ENCODE peak calls at places on chromosomes 6 and 20, in nine cellular contexts. L is neuronal stem cell; G is suprapubic skin; K is CD8-positive, alpha-beta T cell; J is left ventricle myocardium inferior; F is ovary; A is endothelial cell of umbilical vein; Y is caudate nucleus; C is neural progenitor cell. S is an unnamed sample.
A peak's percentile ranks its signal among the peaks of the same experiment; 100 is the strongest.

GRCh38 chr20:17594443-17594842 is 24.6 kb downstream of the DSTN start:
- DNase-seq in F (no peak), J (no peak), Y (no peak), L (no peak), C (no peak), K (no peak), A (peak; percentile 89), G (no peak), S (no peak)

GRCh38 chr6:3252861-3253596 is 5.7 kb upstream of the PSMG4 start:
- DNase-seq in F (no peak), A (no peak), J (no peak), G (no peak), C (no peak), K (no peak), Y (no peak), L (no peak), S (no peak)

GRCh38 chr6:63066053-63066704 is 145.1 kb upstream of the FKBP1C start:
- DNase-seq in A (no peak), J (no peak), C (no peak), Y (no peak), K (no peak), L (no peak), F (no peak), G (no peak), S (peak; percentile 11)

GRCh38 chr6:88287696-88288095 is 121.5 kb upstream of the CNR1 start:
- DNase-seq in A (no peak), G (no peak), J (no peak), C (no peak), K (no peak), L (no peak), Y (no peak), F (no peak), S (no peak)

GRCh38 chr6:83474309-83474708 is 38.0 kb upstream of the PRSS35 start:
- DNase-seq in K (no peak), G (no peak), F (no peak), A (no peak), Y (no peak), C (no peak), L (no peak), J (no peak), S (no peak)

GRCh38 chr6:96394727-96395126 is 126.9 kb upstream of the UFL1 start:
- DNase-seq in A (no peak), Y (no peak), K (no peak), J (no peak), C (peak; percentile 29), L (no peak), G (no peak), F (no peak), S (peak; percentile 21)

GRCh38 chr6:147310511-147310910 is 106.3 kb downstream of the STXBP5 start:
- DNase-seq in G (no peak), K (no peak), A (no peak), J (no peak), C (no peak), L (no peak), Y (no peak), F (no peak), S (no peak)

GRCh38 chr6:149905371-149905910 is 7.5 kb upstream of the RAET1E start:
- DNase-seq in C (no peak), Y (no peak), F (peak; percentile 30), G (no peak), K (no peak), L (no peak), J (no peak), A (no peak), S (no peak)

GRCh38 chr20:22511943-22512910 is 72.1 kb downstream of the FOXA2 start:
- DNase-seq in K (no peak), Y (no peak), L (no peak), C (peak; percentile 47), A (peak; percentile 85), F (no peak), G (no peak), J (no peak), S (no peak)

GRCh38 chr6:121539537-121539936 is 104.1 kb downstream of the GJA1 start:
- DNase-seq in L (no peak), F (no peak), G (no peak), J (no peak), K (no peak), Y (no peak), C (no peak), A (no peak), S (no peak)

GRCh38 chr20:32631916-32632460 is 41.8 kb downstream of the C20orf203 start:
- DNase-seq in G (no peak), J (no peak), C (no peak), Y (no peak), A (no peak), K (no peak), F (no peak), L (no peak), S (no peak)

GRCh38 chr20:47689726-47690125 is 95.6 kb downstream of the SULF2 start:
- DNase-seq in J (no peak), F (no peak), A (no peak), K (no peak), C (no peak), Y (no peak), G (no peak), L (no peak), S (no peak)

GRCh38 chr20:10436053-10436699 is 1.1 kb downstream of the SLX4IP start:
- DNase-seq in G (no peak), J (no peak), K (no peak), C (no peak), L (no peak), F (peak; percentile 52), Y (no peak), A (no peak), S (no peak)

GRCh38 chr6:151399679-151400078 is 8.3 kb upstream of the ZBTB2 start:
- DNase-seq in J (no peak), K (no peak), G (no peak), A (no peak), Y (no peak), L (no peak), F (no peak), C (no peak), S (no peak)

GRCh38 chr20:59832406-59833156 is 100.9 kb downstream of the SYCP2 start:
- DNase-seq in C (no peak), Y (no peak), F (no peak), A (no peak), G (no peak), J (peak; percentile 5), K (no peak), L (no peak), S (no peak)

GRCh38 chr6:33254591-33254990 is 17.1 kb downstream of the VPS52 start:
- DNase-seq in K (no peak), A (no peak), Y (no peak), G (no peak), L (no peak), J (no peak), C (no peak), F (no peak), S (peak; percentile 27)
- H3K27ac ChIP-seq in K (no peak overlapping the region), A (no peak overlapping the region), Y (no peak overlapping the region), G (no peak overlapping the region), L (no peak overlapping the region), J (no peak overlapping the region), C (peak overlapping the region; percentile 37), F (no peak overlapping the region), S (peak overlapping the region; percentile 50)

DNA sequence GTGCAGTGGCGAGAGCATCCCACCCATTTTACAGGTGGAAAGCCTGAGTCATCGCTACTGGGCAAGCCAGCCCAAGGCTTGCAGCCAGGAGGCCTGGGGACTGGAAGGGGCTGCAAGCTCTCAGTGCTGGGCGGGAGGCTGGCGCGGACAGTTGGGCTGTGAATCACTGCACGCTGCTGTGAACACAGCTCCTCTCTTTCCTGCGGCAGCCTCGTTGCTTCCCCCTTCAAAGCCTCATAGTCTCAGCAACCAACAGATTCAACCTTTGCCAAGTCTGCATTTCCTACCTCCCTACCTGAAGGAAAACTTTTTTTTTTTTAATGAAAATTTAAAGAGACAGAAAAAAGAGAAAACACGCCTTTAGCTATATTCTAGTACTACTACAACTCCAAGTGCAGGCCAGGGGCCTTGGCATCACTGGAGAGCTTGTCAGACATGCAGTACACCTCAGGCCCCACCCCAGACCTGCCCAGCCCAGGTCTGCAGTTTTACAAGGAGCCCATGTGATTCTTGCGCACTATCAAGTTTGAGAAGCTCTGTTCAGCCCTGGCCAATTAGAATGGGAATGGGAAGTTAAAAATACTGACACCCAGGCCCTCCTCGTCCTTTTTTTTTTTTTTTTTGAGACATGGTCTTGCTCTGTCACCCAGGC is 85.1 kb downstream of the NFATC2 start:
- DNase-seq in F (peak; percentile 69), L (no peak), A (peak; percentile 72), J (peak; percentile 53), G (no peak), K (no peak), Y (no peak), C (peak; percentile 20), S (no peak)
- H3K27ac ChIP-seq in F (peak overlapping the region; percentile 46), L (no peak overlapping the region), A (peak overlapping the region; percentile 71), J (peak overlapping the region; percentile 69), G (peak overlapping the region; percentile 89), K (no peak overlapping the region), Y (peak overlapping the region; percentile 46), C (no peak overlapping the region), S (no peak overlapping the region)

DNA sequence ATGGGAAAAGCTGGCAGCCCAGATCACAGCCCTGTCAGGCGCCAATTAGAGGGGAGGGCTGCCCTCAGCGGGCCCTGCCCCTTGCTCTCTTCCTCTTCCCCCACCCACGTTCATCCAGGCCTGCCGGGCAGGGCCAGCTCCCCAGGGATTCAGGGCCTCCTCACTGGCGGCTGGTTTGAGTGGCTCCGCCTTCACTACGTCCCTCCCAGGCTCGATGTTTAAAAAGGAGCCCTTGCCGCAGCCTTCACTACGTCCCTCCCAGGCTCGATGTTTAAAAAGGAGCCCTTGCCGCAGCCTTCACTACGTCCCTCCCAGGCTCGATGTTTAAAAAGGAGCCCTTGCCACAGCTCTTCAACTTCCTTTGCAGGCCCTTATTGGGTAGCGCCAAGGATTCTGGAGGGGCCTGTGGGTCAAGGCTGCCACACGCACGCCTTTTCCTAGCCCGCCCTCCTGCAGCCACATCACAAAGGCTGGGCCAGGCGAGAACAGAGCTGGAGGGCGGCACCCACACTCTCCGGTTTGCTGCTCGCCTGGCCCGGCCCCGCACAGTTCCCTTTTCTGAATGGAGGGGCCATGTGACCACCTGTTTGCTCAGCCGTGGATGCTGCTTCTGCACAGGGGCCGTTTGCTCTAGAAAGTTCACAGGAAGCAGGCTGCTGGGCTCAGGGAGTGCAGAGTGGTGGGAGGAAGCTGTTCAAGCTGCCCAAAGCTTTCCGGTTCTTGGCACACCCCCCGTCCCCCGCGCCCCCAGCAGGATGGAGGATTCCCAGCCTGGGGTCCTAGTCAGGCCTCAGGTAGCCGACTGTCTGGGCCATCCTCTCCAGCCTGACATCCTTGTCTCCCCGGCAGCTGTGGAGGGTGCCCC is 1.6 kb downstream of the SLC17A9 start:
- DNase-seq in A (peak; percentile 69), G (no peak), K (peak; percentile 67), F (peak; percentile 88), Y (no peak), L (peak; percentile 57), C (peak; percentile 73), J (peak; percentile 73), S (no peak)
- H3K27ac ChIP-seq in A (peak overlapping the region; percentile 37), G (peak overlapping the region; percentile 57), K (peak overlapping the region; percentile 62), F (peak overlapping the region; percentile 96), Y (peak overlapping the region; percentile 82), L (peak overlapping the region; percentile 12), C (no peak overlapping the region), J (peak overlapping the region; percentile 82), S (no peak overlapping the region)

DNA sequence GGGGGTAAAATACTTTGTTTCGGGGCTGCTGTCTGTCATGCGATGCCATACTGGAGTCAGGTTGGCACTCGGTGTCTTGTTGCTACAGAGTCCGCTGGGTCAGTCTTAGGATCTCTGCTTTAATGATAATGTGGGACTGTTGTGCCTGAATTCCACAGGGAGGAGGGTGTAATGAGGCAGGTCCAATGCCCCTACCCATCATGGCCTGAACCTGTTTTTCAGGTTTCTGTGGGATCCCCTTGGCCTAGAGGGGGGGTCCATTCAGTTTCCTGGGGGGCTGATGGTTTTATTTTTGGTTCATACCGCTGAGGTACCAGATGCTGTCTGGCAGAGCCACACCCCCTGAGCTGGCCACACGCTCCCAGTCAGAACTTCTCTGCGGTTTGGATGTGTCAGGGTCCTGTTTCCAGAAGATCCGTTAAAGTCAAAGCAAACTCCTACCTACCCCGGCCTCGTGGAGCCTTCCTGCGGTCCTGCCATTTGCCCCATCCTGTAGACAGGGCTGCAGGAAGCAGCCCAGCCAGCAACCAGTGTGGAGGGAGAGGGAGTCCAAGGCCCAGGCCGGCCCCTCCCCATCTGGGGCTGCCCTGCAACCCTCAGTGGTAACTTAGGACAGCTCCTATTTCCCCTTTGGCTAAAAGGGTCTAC is 69.7 kb downstream of the TCP11 start:
- DNase-seq in F (no peak), J (no peak), G (no peak), Y (no peak), K (no peak), C (no peak), L (no peak), A (no peak), S (no peak)
- H3K27ac ChIP-seq in F (no peak overlapping the region), J (no peak overlapping the region), G (no peak overlapping the region), Y (no peak overlapping the region), K (no peak overlapping the region), C (no peak overlapping the region), L (no peak overlapping the region), A (no peak overlapping the region), S (no peak overlapping the region)

S was measured in WERI-Rb-1.